ENCODE peak calls at places on chromosomes 4 and X, in six cellular contexts. Z is H9, V is mesenchymal stem cell, Y is mesendoderm, C is trophoblast cell, Q is H1. T is an unnamed sample.

GRCh38 chr4:74105656-74106275 is 6.8 kb upstream of the CXCL2 start:
- DNase-seq in Z (no peak), V (no peak), Y (no peak), C (no peak), Q (no peak), T (no peak)

GRCh38 chr4:39469429-39470077 is 10.7 kb downstream of the LIAS start:
- DNase-seq in Z (peak; percentile 70), V (peak; percentile 91), Y (peak; percentile 93), C (peak; percentile 80), Q (no peak), T (peak; percentile 87)

GRCh38 chrX:123648028-123648810 is 84.6 kb downstream of the THOC2 start:
- DNase-seq in Z (peak; percentile 81), V (peak; percentile 88), Y (peak; percentile 94), C (no peak), Q (peak; percentile 54), T (peak; percentile 83)

GRCh38 chrX:5537098-5537497 is 691.6 kb downstream of the NLGN4X start:
- DNase-seq in Z (no peak), V (no peak), Y (no peak), C (no peak), Q (no peak), T (no peak)

GRCh38 chrX:29792335-29792734 is 423.0 kb upstream of the MAGEB2 start:
- DNase-seq in Z (no peak), V (no peak), Y (no peak), C (no peak), Q (no peak), T (no peak)

GRCh38 chr4:24315056-24315455 is 269.3 kb downstream of the DHX15 start:
- DNase-seq in Z (no peak), V (no peak), Y (no peak), C (no peak), Q (no peak), T (no peak)

GRCh38 chr4:80610199-80610598 is 274.7 kb downstream of the CFAP299 start:
- DNase-seq in Z (no peak), V (no peak), Y (no peak), C (no peak), Q (no peak), T (no peak)

GRCh38 chrX:37685452-37686347 is at the start of gene XK:
- DNase-seq in Z (peak; percentile 74), V (peak; percentile 13), Y (peak; percentile 77), C (peak; percentile 16), Q (peak; percentile 63), T (no peak)

GRCh38 chrX:55450259-55450658 is 1.7 kb upstream of the MAGEH1 start:
- DNase-seq in Z (no peak), V (peak; percentile 6), Y (peak; percentile 10), C (no peak), Q (no peak), T (peak; percentile 12)

GRCh38 chr4:95215991-95216605 is 332.7 kb downstream of the UNC5C start:
- DNase-seq in Z (no peak), V (peak; percentile 32), Y (no peak), C (no peak), Q (no peak), T (no peak)

GRCh38 chrX:20140410-20140809 is 1.2 kb downstream of the EIF1AX start:
- DNase-seq in Z (no peak), V (no peak), Y (no peak), C (no peak), Q (no peak), T (no peak)

GRCh38 chr4:38132140-38132673 is 172.0 kb downstream of the PTTG2 start:
- DNase-seq in Z (no peak), V (peak; percentile 100), Y (peak; percentile 91), C (peak; percentile 82), Q (no peak), T (peak; percentile 99)

GRCh38 chr4:3362431-3363287 is 69.8 kb downstream of the RGS12 start:
- DNase-seq in Z (no peak), V (no peak), Y (no peak), C (no peak), Q (peak; percentile 30), T (no peak)

GRCh38 chrX:129769467-129770154 is 10.1 kb upstream of the SASH3 start:
- DNase-seq in Z (no peak), V (no peak), Y (no peak), C (no peak), Q (no peak), T (no peak)

GRCh38 chr4:152609460-152609859 is 70.3 kb downstream of the TMEM154 start:
- DNase-seq in Z (no peak), V (no peak), Y (peak; percentile 29), C (no peak), Q (no peak), T (no peak)

GRCh38 chr4:94582517-94582916 is 130.8 kb downstream of the PDLIM5 start:
- DNase-seq in Z (no peak), V (peak; percentile 56), Y (no peak), C (no peak), Q (no peak), T (no peak)

GRCh38 chrX:150063673-150064072 is 125.4 kb upstream of the EOLA2 start:
- DNase-seq in Z (no peak), V (no peak), Y (no peak), C (no peak), Q (no peak), T (no peak)

GRCh38 chrX:95893632-95894031 is 791.0 kb upstream of the DIAPH2 start:
- DNase-seq in Z (no peak), V (peak; percentile 52), Y (no peak), C (peak; percentile 2), Q (no peak), T (no peak)

GRCh38 chr4:185811509-185812364 is at the start of gene SORBS2:
- DNase-seq in Z (no peak), V (peak; percentile 41), Y (peak; percentile 88), C (no peak), Q (no peak), T (peak; percentile 25)

GRCh38 chr4:15500721-15501120 is 31.0 kb downstream of the CC2D2A start:
- DNase-seq in Z (no peak), V (no peak), Y (no peak), C (no peak), Q (no peak), T (no peak)

GRCh38 chr4:99998062-99998880 is 48.2 kb upstream of the H2AZ1 start:
- DNase-seq in Z (no peak), V (peak; percentile 58), Y (peak; percentile 33), C (no peak), Q (no peak), T (peak; percentile 62)

GRCh38 chrX:111386884-111387283 is 25.1 kb downstream of the DCX start:
- DNase-seq in Z (no peak), V (peak; percentile 4), Y (no peak), C (no peak), Q (no peak), T (no peak)

GRCh38 chr4:155526452-155527169 is 140.0 kb upstream of the GUCY1A1 start:
- DNase-seq in Z (no peak), V (peak; percentile 90), Y (no peak), C (no peak), Q (no peak), T (peak; percentile 55)

GRCh38 chrX:80550722-80551121 is 130.5 kb downstream of the TENT5D start:
- DNase-seq in Z (peak; percentile 67), V (no peak), Y (peak; percentile 76), C (no peak), Q (peak; percentile 43), T (no peak)

GRCh38 chr4:14841801-14842748 is 160.2 kb upstream of the CPEB2 start:
- DNase-seq in Z (no peak), V (peak; percentile 28), Y (no peak), C (no peak), Q (no peak), T (no peak)

GRCh38 chr4:90293320-90293719 is 166.1 kb downstream of the CCSER1 start:
- DNase-seq in Z (no peak), V (peak; percentile 5), Y (no peak), C (no peak), Q (no peak), T (peak; percentile 27)

GRCh38 chr4:154450971-154451370 is 40.6 kb downstream of the DCHS2 start:
- DNase-seq in Z (no peak), V (no peak), Y (no peak), C (no peak), Q (no peak), T (no peak)

GRCh38 chr4:66949424-66949823 is 595.9 kb downstream of the CENPC start:
- DNase-seq in Z (no peak), V (no peak), Y (no peak), C (no peak), Q (no peak), T (no peak)

GRCh38 chr4:102438396-102438795 is 62.8 kb upstream of the NFKB1 start:
- DNase-seq in Z (no peak), V (peak; percentile 62), Y (no peak), C (no peak), Q (no peak), T (peak; percentile 10)

GRCh38 chr4:187687701-187688100 is 307.9 kb upstream of the ZFP42 start:
- DNase-seq in Z (no peak), V (peak; percentile 47), Y (no peak), C (no peak), Q (no peak), T (peak; percentile 58)

GRCh38 chrX:130174051-130174704 is 2.4 kb downstream of the RAB33A start:
- DNase-seq in Z (no peak), V (peak; percentile 88), Y (no peak), C (peak; percentile 53), Q (no peak), T (peak; percentile 81)

GRCh38 chr4:52585379-52585778 is 73.7 kb downstream of the USP46 start:
- DNase-seq in Z (no peak), V (peak; percentile 47), Y (no peak), C (no peak), Q (no peak), T (no peak)

GRCh38 chr4:52586069-52586468 is 73.0 kb downstream of the USP46 start:
- DNase-seq in Z (no peak), V (peak; percentile 54), Y (no peak), C (no peak), Q (no peak), T (peak; percentile 11)

GRCh38 chr4:52588097-52588496 is 71.0 kb downstream of the USP46 start:
- DNase-seq in Z (peak; percentile 73), V (peak; percentile 76), Y (peak; percentile 76), C (peak; percentile 11), Q (peak; percentile 70), T (peak; percentile 13)

GRCh38 chr4:52592287-52592686 is 66.8 kb downstream of the USP46 start:
- DNase-seq in Z (no peak), V (peak; percentile 12), Y (peak; percentile 46), C (no peak), Q (no peak), T (no peak)

GRCh38 chr4:52588771-52589591 is 70.1 kb downstream of the USP46 start:
- DNase-seq in Z (no peak), V (peak; percentile 100), Y (peak; percentile 62), C (no peak), Q (no peak), T (peak; percentile 97)
- H4K8ac ChIP-seq in Z (no peak overlapping the region), V (no peak overlapping the region), Y (no peak overlapping the region), C (no peak overlapping the region), Q (no peak overlapping the region), T (peak overlapping the region; percentile 34)

GRCh38 chrX:153765138-153766079 is 1.4 kb downstream of the PLXNB3 start:
- DNase-seq in Z (peak; percentile 24), V (peak; percentile 28), Y (peak; percentile 22), C (no peak), Q (no peak), T (peak; percentile 5)
- H4K8ac ChIP-seq in Z (no peak overlapping the region), V (peak overlapping the region; percentile 98), Y (no peak overlapping the region), C (no peak overlapping the region), Q (no peak overlapping the region), T (peak overlapping the region; percentile 90)

GRCh38 chr4:689498-690122 is 659 bp upstream of the SLC49A3 start:
- DNase-seq in Z (no peak), V (no peak), Y (no peak), C (no peak), Q (no peak), T (no peak)
- H4K8ac ChIP-seq in Z (no peak overlapping the region), V (peak overlapping the region; percentile 99), Y (peak overlapping the region; percentile 59), C (peak overlapping the region; percentile 88), Q (peak overlapping the region; percentile 81), T (peak overlapping the region; percentile 72)

GRCh38 chr4:110005461-110006056 is 92.9 kb downstream of the EGF start:
- DNase-seq in Z (no peak), V (peak; percentile 78), Y (peak; percentile 62), C (peak; percentile 4), Q (no peak), T (peak; percentile 78)
- H4K8ac ChIP-seq in Z (no peak overlapping the region), V (no peak overlapping the region), Y (no peak overlapping the region), C (no peak overlapping the region), Q (no peak overlapping the region), T (no peak overlapping the region)